ENCODE peak calls at places on chromosomes 5 and 9, in eight cellular contexts. C is H1; T is heart left ventricle; D is esophagus squamous epithelium; I is dorsolateral prefrontal cortex; G is mesendoderm; F is CD8-positive, alpha-beta memory T cell; S is CD4-positive, CD25-positive, alpha-beta regulatory T cell. P is an unnamed sample.

GRCh38 chr5:55623789-55624188 is 88.3 kb downstream of the SLC38A9 start:
- DNase-seq in C (no peak), T (no peak), D (no peak), I (no peak), G (no peak), F (no peak), S (no peak), P (no peak)

GRCh38 chr5:58410441-58410840 is 49.4 kb downstream of the PLK2 start:
- DNase-seq in C (no peak), T (no peak), D (no peak), I (no peak), G (peak; percentile 56), F (no peak), S (no peak), P (no peak)

GRCh38 chr5:132022737-132023136 is 11.3 kb upstream of the ACSL6 start:
- DNase-seq in C (no peak), T (no peak), D (no peak), I (no peak), G (no peak), F (no peak), S (no peak), P (no peak)

GRCh38 chr9:73042155-73042554 is 89.3 kb upstream of the ALDH1A1 start:
- DNase-seq in C (no peak), T (no peak), D (no peak), I (no peak), G (peak; percentile 37), F (no peak), S (no peak), P (no peak)

GRCh38 chr5:56128166-56128565 is 105.0 kb downstream of the ANKRD55 start:
- DNase-seq in C (no peak), T (peak; percentile 23), D (no peak), I (no peak), G (no peak), F (no peak), S (no peak), P (no peak)

GRCh38 chr9:86041331-86041741 is 58.0 kb downstream of the GOLM1 start:
- DNase-seq in C (no peak), T (no peak), D (no peak), I (no peak), G (no peak), F (no peak), S (no peak), P (no peak)

GRCh38 chr5:170105643-170106611 is at the start of gene FOXI1:
- DNase-seq in C (no peak), T (no peak), D (no peak), I (no peak), G (no peak), F (no peak), S (no peak), P (no peak)

GRCh38 chr5:65034029-65034781 is 265.5 kb downstream of the CWC27 start:
- DNase-seq in C (no peak), T (no peak), D (no peak), I (no peak), G (no peak), F (no peak), S (no peak), P (no peak)

GRCh38 chr9:68750786-68751185 is 45.7 kb downstream of the PIP5K1B start:
- DNase-seq in C (no peak), T (no peak), D (no peak), I (no peak), G (peak; percentile 59), F (no peak), S (no peak), P (no peak)

GRCh38 chr5:36874465-36874864 is 2.1 kb upstream of the NIPBL start:
- DNase-seq in C (no peak), T (no peak), D (no peak), I (no peak), G (no peak), F (no peak), S (no peak), P (no peak)

GRCh38 chr5:180097163-180097894 is 25.8 kb upstream of the RNF130 start:
- DNase-seq in C (no peak), T (no peak), D (no peak), I (no peak), G (no peak), F (no peak), S (no peak), P (no peak)

GRCh38 chr9:93724852-93725251 is 148.5 kb downstream of the PHF2 start:
- DNase-seq in C (no peak), T (no peak), D (no peak), I (no peak), G (no peak), F (no peak), S (no peak), P (no peak)

GRCh38 chr5:38046093-38046492 is 206.3 kb upstream of the GDNF start:
- DNase-seq in C (no peak), T (no peak), D (no peak), I (no peak), G (no peak), F (no peak), S (no peak), P (no peak)

GRCh38 chr9:102499468-102499867 is 495.7 kb upstream of the CYLC2 start:
- DNase-seq in C (no peak), T (no peak), D (no peak), I (no peak), G (no peak), F (no peak), S (no peak), P (no peak)

GRCh38 chr5:60687927-60688720 is 11.8 kb downstream of the DEPDC1B start:
- DNase-seq in C (no peak), T (no peak), D (no peak), I (no peak), G (peak; percentile 79), F (no peak), S (peak; percentile 27), P (no peak)

GRCh38 chr5:54772232-54773168 is 212.9 kb downstream of the ESM1 start:
- DNase-seq in C (no peak), T (no peak), D (no peak), I (no peak), G (no peak), F (no peak), S (no peak), P (no peak)

GRCh38 chr9:15277400-15278137 is 29.4 kb downstream of the TTC39B start:
- DNase-seq in C (no peak), T (no peak), D (no peak), I (no peak), G (peak; percentile 61), F (peak; percentile 24), S (peak; percentile 43), P (no peak)

GRCh38 chr9:113645224-113645971 is 181.9 kb downstream of the RGS3 start:
- DNase-seq in C (no peak), T (no peak), D (no peak), I (no peak), G (no peak), F (no peak), S (no peak), P (no peak)
- H3K27me3 ChIP-seq in C (peaks cover 47% of the 10 kb centered on the region), T (no peaks in the 10 kb centered on the region), D (no peaks in the 10 kb centered on the region), I (no peaks in the 10 kb centered on the region), G (no peaks in the 10 kb centered on the region), F (no peaks in the 10 kb centered on the region), S (peaks cover 5% of the 10 kb centered on the region), P (no peaks in the 10 kb centered on the region)

GRCh38 chr5:135497971-135498661 is 37.6 kb downstream of the NEUROG1 start:
- DNase-seq in C (no peak), T (no peak), D (no peak), I (peak; percentile 36), G (no peak), F (no peak), S (no peak), P (no peak)
- H3K27me3 ChIP-seq in C (peaks cover 63% of the 10 kb centered on the region), T (no peaks in the 10 kb centered on the region), D (no peaks in the 10 kb centered on the region), I (no peaks in the 10 kb centered on the region), G (peaks cover 24% of the 10 kb centered on the region), F (no peaks in the 10 kb centered on the region), S (peaks cover 2% of the 10 kb centered on the region), P (peaks cover 3% of the 10 kb centered on the region)

GRCh38 chr9:124496075-124496893 is 10.9 kb downstream of the NR5A1 start:
- DNase-seq in C (no peak), T (no peak), D (no peak), I (no peak), G (no peak), F (peak; percentile 22), S (no peak), P (no peak)

GRCh38 chr9:124499214-124499613 is 8.0 kb downstream of the NR5A1 start:
- DNase-seq in C (no peak), T (no peak), D (no peak), I (no peak), G (no peak), F (no peak), S (no peak), P (no peak)

GRCh38 chr9:124498499-124499146 is 8.6 kb downstream of the NR5A1 start:
- DNase-seq in C (no peak), T (no peak), D (no peak), I (no peak), G (no peak), F (no peak), S (no peak), P (no peak)

GRCh38 chr9:124498040-124498439 is 9.2 kb downstream of the NR5A1 start:
- DNase-seq in C (no peak), T (no peak), D (no peak), I (no peak), G (no peak), F (no peak), S (no peak), P (no peak)

DNA sequence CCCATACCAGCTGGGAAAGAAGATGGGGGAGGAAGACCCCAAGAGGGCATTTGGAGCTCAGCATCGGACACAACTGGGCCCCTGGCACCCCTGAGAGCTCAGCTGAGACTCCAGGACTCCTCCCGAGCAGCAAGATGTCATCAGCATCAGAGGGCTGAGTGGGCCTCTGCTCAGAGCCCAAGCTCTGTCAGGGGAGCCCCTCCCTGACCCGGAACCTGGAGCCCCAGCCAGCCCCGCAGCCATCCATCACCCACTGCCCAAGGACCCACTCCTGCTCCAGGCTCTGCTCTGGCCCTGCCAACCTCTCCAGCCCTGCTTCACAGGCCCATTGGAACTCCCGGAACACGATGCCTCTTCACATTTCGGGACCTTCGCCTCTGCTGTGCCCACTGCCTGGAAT is 9.8 kb downstream of the NR5A1 start:
- DNase-seq in C (no peak), T (no peak), D (no peak), I (no peak), G (no peak), F (no peak), S (no peak), P (no peak)
- H3K27me3 ChIP-seq in C (peaks cover 19% of the 10 kb centered on the region), T (peaks cover 14% of the 10 kb centered on the region), D (peaks cover 12% of the 10 kb centered on the region), I (no peaks in the 10 kb centered on the region), G (peaks cover 4% of the 10 kb centered on the region), F (no peaks in the 10 kb centered on the region), S (no peaks in the 10 kb centered on the region), P (no peaks in the 10 kb centered on the region)

DNA sequence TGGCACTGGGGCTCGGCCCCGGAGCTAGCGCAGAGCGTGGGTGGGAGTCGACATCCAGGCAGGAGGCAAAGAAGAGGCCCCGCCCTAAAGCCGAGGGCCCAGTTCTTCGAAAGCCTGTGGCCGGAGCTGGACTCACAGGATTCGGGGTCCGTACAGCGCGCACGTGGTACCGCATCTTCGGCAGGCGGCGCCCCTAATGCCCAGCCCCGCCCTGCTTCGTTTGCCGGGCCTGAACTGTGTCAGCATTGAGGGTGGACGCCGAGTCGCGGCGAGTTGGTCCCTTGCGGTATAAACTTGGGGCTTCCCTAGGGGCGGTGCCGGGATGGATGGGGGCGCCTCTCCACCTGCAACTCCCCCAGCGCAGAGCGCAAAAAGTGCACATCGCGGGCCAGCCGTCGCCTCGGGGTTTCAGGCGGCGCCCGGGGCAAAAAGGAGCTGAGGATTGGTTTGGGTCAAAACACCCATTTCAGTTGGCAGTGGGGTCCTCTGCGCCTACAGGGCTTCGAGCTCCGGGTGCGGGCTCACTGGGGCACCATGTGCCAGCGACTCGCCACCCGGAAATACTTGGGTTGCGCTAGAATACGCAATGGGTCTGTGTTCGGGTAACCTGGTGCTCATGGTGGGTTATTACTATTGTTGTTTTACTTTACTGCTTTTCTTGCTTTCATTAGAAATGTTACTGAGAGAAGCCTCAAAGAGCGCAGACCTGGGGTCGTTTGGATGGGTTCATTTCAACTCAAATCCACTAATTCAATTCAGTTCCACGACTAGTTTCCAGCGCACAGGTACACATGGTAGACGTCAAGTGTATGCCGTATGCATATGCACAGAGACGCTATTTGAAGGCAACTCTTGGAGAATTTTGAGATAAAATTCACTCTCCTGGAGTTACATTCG is 3.9 kb upstream of the PAX5 start:
- DNase-seq in C (no peak), T (no peak), D (no peak), I (no peak), G (peak; percentile 55), F (no peak), S (no peak), P (no peak)
- H3K27me3 ChIP-seq in C (peaks cover 71% of the 10 kb centered on the region), T (peaks cover 95% of the 10 kb centered on the region), D (peaks cover 57% of the 10 kb centered on the region), I (peaks cover 19% of the 10 kb centered on the region), G (peaks cover 28% of the 10 kb centered on the region), F (peaks cover 63% of the 10 kb centered on the region), S (peaks cover 44% of the 10 kb centered on the region), P (peaks cover 100% of the 10 kb centered on the region)